ENCODE peak calls at places on chromosomes 13 and 19, in four cellular contexts. X, L, O and J are unnamed samples.

GRCh38 chr19:51341976-51342580 is at the start of gene VSIG10L:
- DNase-seq in X (no peak), L (no peak), O (no peak), J (no peak)

GRCh38 chr13:45325806-45326205 is 15.2 kb downstream of the TPT1 start:
- DNase-seq in X (peak), L (peak), O (peak), J (peak)

GRCh38 chr19:52492991-52493470 is 34.4 kb upstream of the ZNF808 start:
- DNase-seq in X (no peak), L (no peak), O (no peak), J (no peak)

GRCh38 chr19:6737873-6738725 is 719 bp upstream of the GPR108 start:
- DNase-seq in X (peak), L (peak), O (peak), J (no peak)

GRCh38 chr13:43110036-43110435 is 86.7 kb downstream of the DNAJC15 start:
- DNase-seq in X (no peak), L (no peak), O (no peak), J (no peak)

GRCh38 chr13:54402495-54402894 is 1373.9 kb downstream of the OLFM4 start:
- DNase-seq in X (no peak), L (no peak), O (no peak), J (no peak)

GRCh38 chr13:42373048-42373812 is 101.3 kb downstream of the AKAP11 start:
- DNase-seq in X (no peak), L (no peak), O (no peak), J (no peak)

GRCh38 chr13:25242956-25243355 is 44.3 kb downstream of the MTMR6 start:
- DNase-seq in X (no peak), L (no peak), O (no peak), J (no peak)

GRCh38 chr19:6709549-6709948 is 10.9 kb downstream of the C3 start:
- DNase-seq in X (no peak), L (no peak), O (no peak), J (no peak)

GRCh38 chr13:38824342-38824741 is 137.5 kb downstream of the FREM2 start:
- DNase-seq in X (no peak), L (no peak), O (no peak), J (no peak)

GRCh38 chr19:16051254-16052025 is 24.9 kb upstream of the TPM4 start:
- DNase-seq in X (peak), L (no peak), O (no peak), J (no peak)

GRCh38 chr13:24269803-24270202 is 39.6 kb upstream of the C1QTNF9 start:
- DNase-seq in X (no peak), L (no peak), O (no peak), J (no peak)

GRCh38 chr13:45149964-45150363 is 29.7 kb downstream of the GTF2F2 start:
- DNase-seq in X (no peak), L (no peak), O (no peak), J (no peak)

GRCh38 chr13:109785141-109785891 is 1.1 kb downstream of the IRS2 start:
- DNase-seq in X (peak), L (no peak), O (peak), J (no peak)

GRCh38 chr19:44808463-44809371 is at the start of gene BCAM:
- DNase-seq in X (peak), L (peak), O (peak), J (no peak)

GRCh38 chr13:43874512-43875092 is 4.9 kb downstream of the CCDC122 start:
- DNase-seq in X (no peak), L (no peak), O (no peak), J (no peak)

GRCh38 chr19:46963093-46963734 is 56.4 kb upstream of the NPAS1 start:
- DNase-seq in X (no peak), L (no peak), O (no peak), J (no peak)

GRCh38 chr19:58546131-58546530 is 2.3 kb downstream of the TRIM28 start:
- DNase-seq in X (no peak), L (no peak), O (no peak), J (no peak)

GRCh38 chr13:105327727-105328126 is 1207.7 kb downstream of the EFNB2 start:
- DNase-seq in X (no peak), L (no peak), O (no peak), J (no peak)

GRCh38 chr19:13817615-13818371 is 22.6 kb downstream of the ZSWIM4 start:
- DNase-seq in X (peak), L (no peak), O (no peak), J (no peak)

GRCh38 chr19:45467115-45467455 is 711 bp upstream of the FOSB start:
- DNase-seq in X (no peak), L (no peak), O (no peak), J (no peak)

GRCh38 chr19:34432797-34433196 is 4.6 kb downstream of the UBA2 start:
- DNase-seq in X (no peak), L (no peak), O (peak), J (no peak)

GRCh38 chr19:34428549-34429285 is 536 bp downstream of the UBA2 start:
- DNase-seq in X (peak), L (peak), O (peak), J (no peak)

GRCh38 chr19:34429553-34429952 is 1.4 kb downstream of the UBA2 start:
- DNase-seq in X (no peak), L (no peak), O (no peak), J (no peak)

GRCh38 chr19:34430738-34431625 is 2.8 kb downstream of the UBA2 start:
- DNase-seq in X (peak), L (peak), O (no peak), J (peak)

GRCh38 chr19:34431681-34432402 is 3.7 kb downstream of the UBA2 start:
- DNase-seq in X (no peak), L (no peak), O (no peak), J (no peak)
- H3K4me3 ChIP-seq in X (no peak), L (no peak), O (no peak), J (no peak)

GRCh38 chr13:20186771-20187170 is 6.0 kb downstream of the GJB2 start:
- DNase-seq in X (peak), L (no peak), O (no peak), J (no peak)

GRCh38 chr13:20191311-20191901 is 1.3 kb downstream of the GJB2 start:
- DNase-seq in X (no peak), L (no peak), O (no peak), J (no peak)

GRCh38 chr13:20191902-20192469 is 752 bp downstream of the GJB2 start:
- DNase-seq in X (peak), L (no peak), O (no peak), J (no peak)

GRCh38 chr13:20190481-20191310 is 2.0 kb downstream of the GJB2 start:
- DNase-seq in X (no peak), L (no peak), O (no peak), J (peak)

DNA sequence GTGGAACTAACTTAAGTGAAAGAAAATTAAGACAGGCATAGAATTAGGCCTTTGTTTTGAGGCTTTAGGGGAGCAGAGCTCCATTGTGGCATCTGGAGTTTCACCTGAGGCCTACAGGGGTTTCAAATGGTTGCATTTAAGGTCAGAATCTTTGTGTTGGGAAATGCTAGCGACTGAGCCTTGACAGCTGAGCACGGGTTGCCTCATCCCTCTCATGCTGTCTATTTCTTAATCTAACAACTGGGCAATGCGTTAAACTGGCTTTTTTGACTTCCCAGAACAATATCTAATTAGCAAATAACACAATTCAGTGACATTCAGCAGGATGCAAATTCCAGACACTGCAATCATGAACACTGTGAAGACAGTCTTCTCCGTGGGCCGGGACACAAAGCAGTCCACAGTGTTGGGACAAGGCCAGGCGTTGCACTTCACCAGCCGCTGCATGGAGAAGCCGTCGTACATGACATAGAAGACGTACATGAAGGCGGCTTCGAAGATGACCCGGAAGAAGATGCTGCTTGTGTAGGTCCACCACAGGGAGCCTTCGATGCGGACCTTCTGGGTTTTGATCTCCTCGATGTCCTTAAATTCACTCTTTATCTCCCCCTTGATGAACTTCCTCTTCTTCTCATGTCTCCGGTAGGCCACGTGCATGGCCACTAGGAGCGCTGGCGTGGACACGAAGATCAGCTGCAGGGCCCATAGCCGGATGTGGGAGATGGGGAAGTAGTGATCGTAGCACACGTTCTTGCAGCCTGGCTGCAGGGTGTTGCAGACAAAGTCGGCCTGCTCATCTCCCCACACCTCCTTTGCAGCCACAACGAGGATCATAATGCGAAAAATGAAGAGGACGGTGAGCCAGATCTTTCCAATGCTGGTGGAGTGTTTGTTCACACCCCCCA is 3.8 kb downstream of the GJB2 start:
- DNase-seq in X (no peak), L (no peak), O (no peak), J (no peak)
- TF ChIP-seq CTCF in X (no peak), L (no peak), O (no peak), J (peak)

GRCh38 chr19:38306236-38306635 is 2.2 kb downstream of the C19orf33 start:
- DNase-seq in X (no peak), L (no peak), O (no peak), J (no peak)

GRCh38 chr19:38303517-38304351 is at the start of gene C19orf33:
- DNase-seq in X (no peak), L (no peak), O (peak), J (peak)

GRCh38 chr19:38304352-38304865 is 358 bp downstream of the C19orf33 start:
- DNase-seq in X (no peak), L (no peak), O (no peak), J (no peak)

GRCh38 chr19:38307076-38307475 is 3.0 kb downstream of the C19orf33 start:
- DNase-seq in X (no peak), L (no peak), O (no peak), J (no peak)

DNA sequence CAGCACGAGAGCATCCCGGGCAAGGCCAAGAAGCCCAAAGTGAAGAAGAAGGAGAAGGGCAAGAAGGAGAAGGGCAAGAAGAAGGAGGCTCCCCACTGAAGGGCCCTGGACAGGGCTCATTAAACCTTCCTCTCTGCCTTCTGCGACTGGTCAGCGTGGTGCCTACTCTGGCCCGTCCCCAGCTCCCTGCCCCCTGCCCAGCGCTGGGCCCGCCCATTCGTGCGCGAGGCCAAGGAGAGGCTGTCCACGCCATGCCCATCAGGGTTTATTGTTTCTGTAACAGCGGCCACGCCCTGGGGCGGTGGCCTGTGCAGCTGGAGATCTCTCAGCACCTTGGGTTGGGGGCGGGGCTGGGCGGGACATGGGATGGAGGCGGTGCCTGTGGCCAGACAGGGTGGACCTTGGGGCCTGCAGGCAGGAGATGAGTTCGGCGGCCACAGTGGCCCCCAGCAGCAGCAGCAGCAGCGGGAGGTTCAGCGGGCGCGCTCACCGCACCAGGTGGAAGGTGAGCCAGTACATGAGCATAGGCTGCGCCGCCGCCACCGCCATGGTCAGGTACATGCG is 897 bp downstream of the C19orf33 start:
- DNase-seq in X (peak), L (peak), O (peak), J (peak)
- H3K4me3 ChIP-seq in X (no peak), L (no peak), O (peak), J (peak)

GRCh38 chr19:54648129-54648528 is 14.7 kb upstream of the LILRB4 start:
- DNase-seq in X (no peak), L (no peak), O (no peak), J (no peak)
- TF ChIP-seq CTCF in X (no peak), L (no peak), O (no peak), J (no peak)

DNA sequence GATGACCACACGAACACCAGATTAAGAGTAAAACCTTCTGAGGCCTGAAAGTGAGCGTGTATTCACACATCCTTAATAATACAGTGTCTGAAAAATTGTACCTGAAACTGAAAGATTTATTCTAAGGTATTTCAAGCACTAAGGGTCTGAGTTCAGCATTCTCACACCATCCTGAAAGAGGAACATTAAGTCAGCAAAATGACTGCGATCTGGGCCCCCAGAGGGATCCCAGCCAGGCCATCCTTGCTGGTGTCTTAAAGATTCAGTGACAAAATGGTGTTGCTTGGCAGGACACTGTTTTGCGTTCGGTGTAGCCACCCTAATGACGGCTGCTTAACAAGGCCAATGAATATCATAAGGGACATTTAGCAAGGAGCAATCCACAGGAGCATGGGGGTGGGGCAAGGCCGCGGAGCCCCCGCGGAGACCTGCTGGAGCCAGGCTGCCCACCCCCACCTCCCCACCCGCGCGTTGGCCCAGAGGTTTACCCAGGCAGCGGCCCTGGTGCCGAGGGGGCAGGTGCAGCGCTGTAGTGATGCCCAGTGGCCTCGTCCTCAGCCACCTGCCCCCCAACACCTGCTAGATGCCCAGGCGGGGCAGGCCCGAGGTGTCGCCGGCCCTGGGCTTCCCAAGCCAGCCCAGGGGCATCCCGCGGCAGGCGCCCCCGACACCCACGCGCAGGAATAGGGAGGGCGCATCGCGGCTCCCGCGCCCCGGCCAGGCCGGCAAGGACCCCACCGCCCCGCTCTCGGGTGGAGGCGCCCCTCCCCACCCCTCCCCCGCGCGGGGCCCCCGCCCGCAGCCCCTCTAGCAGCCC is 742 bp downstream of the NALCN start:
- DNase-seq in X (no peak), L (no peak), O (no peak), J (no peak)
- H3K4me3 ChIP-seq in X (peak), L (no peak), O (peak), J (peak)

GRCh38 chr13:41152005-41152404 is 19.4 kb upstream of the KBTBD6 start:
- DNase-seq in X (no peak), L (no peak), O (no peak), J (no peak)
- TF ChIP-seq CTCF in X (no peak), L (no peak), O (no peak), J (no peak)

GRCh38 chr19:38742906-38743305 is 1.4 kb downstream of the CAPN12 start:
- DNase-seq in X (no peak), L (no peak), O (no peak), J (no peak)

GRCh38 chr19:38743394-38744297 is 628 bp downstream of the CAPN12 start:
- DNase-seq in X (no peak), L (no peak), O (no peak), J (no peak)

GRCh38 chr19:38744298-38744681 is at the start of gene CAPN12:
- DNase-seq in X (no peak), L (no peak), O (no peak), J (no peak)

GRCh38 chr19:38744906-38745305 is 632 bp upstream of the CAPN12 start:
- DNase-seq in X (no peak), L (no peak), O (no peak), J (no peak)

DNA sequence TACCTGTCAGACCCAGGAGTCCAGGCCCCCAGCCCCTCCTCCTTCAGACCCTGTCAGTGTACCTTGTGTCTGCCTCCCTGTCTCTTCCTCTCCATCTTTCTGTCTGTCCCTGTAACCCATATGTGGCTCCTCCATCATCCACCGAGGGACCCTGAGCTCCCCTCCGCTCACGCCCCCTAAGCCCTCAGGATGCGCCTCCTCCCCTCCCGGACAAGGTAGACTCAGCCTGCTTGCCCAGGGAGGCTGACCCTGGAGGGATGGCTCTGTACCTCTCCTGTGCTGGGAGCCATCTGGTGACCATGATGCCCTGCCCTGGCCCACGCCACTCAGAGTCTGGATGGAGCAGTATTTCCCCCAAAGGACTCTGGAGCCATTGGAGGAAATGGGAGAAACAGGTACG is 1.0 kb upstream of the CAPN12 start:
- DNase-seq in X (no peak), L (no peak), O (no peak), J (no peak)
- H3K4me3 ChIP-seq in X (no peak), L (no peak), O (no peak), J (no peak)